ENCODE peak calls at places on chromosomes 12 and 14, in four cellular contexts. P, L, Y and M are unnamed samples.

GRCh38 chr12:52151859-52152783 is 39.7 kb downstream of the KRT80 start:
- DNase-seq in P (peak; percentile 93), L (peak; percentile 48), Y (peak; percentile 54), M (peak; percentile 89)

GRCh38 chr12:103964805-103965204 is 867 bp upstream of the TDG start:
- DNase-seq in P (no peak), L (no peak), Y (no peak), M (no peak)

GRCh38 chr14:105491366-105492006 is 440 bp downstream of the TEDC1 start:
- DNase-seq in P (peak; percentile 51), L (peak; percentile 74), Y (peak; percentile 92), M (peak; percentile 70)

GRCh38 chr14:69246331-69246730 is 13.6 kb upstream of the GALNT16 start:
- DNase-seq in P (no peak), L (no peak), Y (no peak), M (no peak)

GRCh38 chr14:22650960-22651521 is 6.9 kb upstream of the OR6J1 start:
- DNase-seq in P (no peak), L (no peak), Y (no peak), M (peak; percentile 70)

GRCh38 chr14:75422169-75422568 is 5.7 kb upstream of the JDP2 start:
- DNase-seq in P (no peak), L (no peak), Y (no peak), M (no peak)

GRCh38 chr12:108482717-108483212 is 32.3 kb upstream of the FICD start:
- DNase-seq in P (no peak), L (no peak), Y (no peak), M (peak; percentile 14)

GRCh38 chr12:106062693-106063092 is 76.1 kb downstream of the NUAK1 start:
- DNase-seq in P (no peak), L (no peak), Y (no peak), M (no peak)

GRCh38 chr12:80702889-80703605 is 4.4 kb upstream of the MYF6 start:
- DNase-seq in P (peak; percentile 46), L (no peak), Y (no peak), M (peak; percentile 56)

GRCh38 chr12:49264466-49264872 is 413 bp upstream of the TUBA1C start:
- DNase-seq in P (no peak), L (no peak), Y (peak; percentile 44), M (no peak)

GRCh38 chr12:51000245-51000644 is 25.9 kb downstream of the SLC11A2 start:
- DNase-seq in P (no peak), L (no peak), Y (no peak), M (no peak)

GRCh38 chr12:46722737-46723136 is 103.1 kb downstream of the SLC38A4 start:
- DNase-seq in P (no peak), L (no peak), Y (no peak), M (no peak)

GRCh38 chr12:131466932-131467331 is 244.0 kb upstream of the SFSWAP start:
- DNase-seq in P (no peak), L (no peak), Y (no peak), M (no peak)

GRCh38 chr12:81078469-81079196 is 754 bp downstream of the ACSS3 start:
- DNase-seq in P (no peak), L (no peak), Y (no peak), M (no peak)

GRCh38 chr14:80215756-80216581 is 4.7 kb upstream of the DIO2 start:
- DNase-seq in P (no peak), L (no peak), Y (no peak), M (peak; percentile 37)

GRCh38 chr12:94458882-94459772 is 540 bp downstream of the CEP83 start:
- DNase-seq in P (peak; percentile 19), L (no peak), Y (no peak), M (peak; percentile 31)

GRCh38 chr12:109736552-109737108 is 23.0 kb downstream of the FAM222A start:
- DNase-seq in P (no peak), L (no peak), Y (no peak), M (no peak)

GRCh38 chr14:102516531-102517411 is 7.2 kb upstream of the ANKRD9 start:
- DNase-seq in P (peak; percentile 65), L (peak; percentile 44), Y (peak; percentile 47), M (peak; percentile 73)